ENCODE peak calls at places on chromosomes 4 and X, in four cellular contexts. One of them, this sample, is unnamed.
A peak's percentile ranks its signal among the peaks of the same experiment; 100 is the strongest.

GRCh38 chr4:38529189-38530115 is 134.5 kb upstream of the KLF3 start:
- DNase-seq in substantia nigra: peak; percentile 18
- DNase-seq in NCI-H345: peak; percentile 65
- DNase-seq in SK-MEL-5: no peak
- DNase-seq in this sample: peak; percentile 15

GRCh38 chrX:119266364-119266995 is 30.4 kb downstream of the PGRMC1 start:
- DNase-seq in substantia nigra: no peak
- DNase-seq in NCI-H345: no peak
- DNase-seq in SK-MEL-5: peak; percentile 34
- DNase-seq in this sample: peak; percentile 8

GRCh38 chr4:94650129-94650495 is 107.6 kb upstream of the BMPR1B start:
- DNase-seq in substantia nigra: no peak
- DNase-seq in NCI-H345: no peak
- DNase-seq in SK-MEL-5: no peak
- DNase-seq in this sample: no peak

GRCh38 chrX:139826065-139827044 is 106.5 kb downstream of the ATP11C start:
- DNase-seq in substantia nigra: no peak
- DNase-seq in NCI-H345: no peak
- DNase-seq in SK-MEL-5: no peak
- DNase-seq in this sample: no peak

GRCh38 chr4:509374-509676 is 10.3 kb downstream of the PIGG start:
- DNase-seq in substantia nigra: no peak
- DNase-seq in NCI-H345: no peak
- DNase-seq in SK-MEL-5: no peak
- DNase-seq in this sample: no peak

GRCh38 chr4:80138556-80139538 is 58.5 kb upstream of the PRDM8 start:
- DNase-seq in substantia nigra: no peak
- DNase-seq in NCI-H345: no peak
- DNase-seq in SK-MEL-5: no peak
- DNase-seq in this sample: no peak

GRCh38 chr4:688695-689497 is at the start of gene SLC49A3:
- DNase-seq in substantia nigra: no peak
- DNase-seq in NCI-H345: no peak
- DNase-seq in SK-MEL-5: no peak
- DNase-seq in this sample: peak; percentile 71

GRCh38 chrX:7147431-7147977 is at the start of gene STS:
- DNase-seq in substantia nigra: peak; percentile 70
- DNase-seq in NCI-H345: peak; percentile 40
- DNase-seq in SK-MEL-5: peak; percentile 24
- DNase-seq in this sample: peak; percentile 46

GRCh38 chr4:24582235-24582863 is 2.0 kb downstream of the DHX15 start:
- DNase-seq in substantia nigra: no peak
- DNase-seq in NCI-H345: no peak
- DNase-seq in SK-MEL-5: peak; percentile 16
- DNase-seq in this sample: peak; percentile 25

GRCh38 chr4:41496980-41497379 is 41.0 kb upstream of the LIMCH1 start:
- DNase-seq in substantia nigra: no peak
- DNase-seq in NCI-H345: no peak
- DNase-seq in SK-MEL-5: no peak
- DNase-seq in this sample: no peak

GRCh38 chr4:155179216-155179615 is 29.2 kb upstream of the NPY2R start:
- DNase-seq in substantia nigra: no peak
- DNase-seq in NCI-H345: no peak
- DNase-seq in SK-MEL-5: no peak
- DNase-seq in this sample: no peak

GRCh38 chr4:168654206-168655174 is 157.6 kb downstream of the PALLD start:
- DNase-seq in substantia nigra: no peak
- DNase-seq in NCI-H345: no peak
- DNase-seq in SK-MEL-5: peak; percentile 45
- DNase-seq in this sample: no peak

GRCh38 chr4:121358473-121358872 is 22.3 kb downstream of the QRFPR start:
- DNase-seq in substantia nigra: no peak
- DNase-seq in NCI-H345: no peak
- DNase-seq in SK-MEL-5: no peak
- DNase-seq in this sample: no peak

GRCh38 chr4:121736735-121737351 is 28.1 kb downstream of the SMIM43 start:
- DNase-seq in substantia nigra: no peak
- DNase-seq in NCI-H345: peak; percentile 9
- DNase-seq in SK-MEL-5: peak; percentile 74
- DNase-seq in this sample: peak; percentile 50

GRCh38 chrX:40439625-40440532 is 140.9 kb upstream of the ATP6AP2 start:
- DNase-seq in substantia nigra: no peak
- DNase-seq in NCI-H345: no peak
- DNase-seq in SK-MEL-5: no peak
- DNase-seq in this sample: peak; percentile 14

GRCh38 chr4:180462116-180462515 is 1781.1 kb upstream of the TENM3 start:
- DNase-seq in substantia nigra: no peak
- DNase-seq in NCI-H345: no peak
- DNase-seq in SK-MEL-5: no peak
- DNase-seq in this sample: no peak

GRCh38 chr4:16196482-16197393 is 29.5 kb downstream of the TAPT1 start:
- DNase-seq in substantia nigra: no peak
- DNase-seq in NCI-H345: peak; percentile 14
- DNase-seq in SK-MEL-5: peak; percentile 87
- DNase-seq in this sample: peak; percentile 90

GRCh38 chrX:21758488-21758887 is 572 bp upstream of the SMPX start:
- DNase-seq in substantia nigra: no peak
- DNase-seq in NCI-H345: no peak
- DNase-seq in SK-MEL-5: peak; percentile 15
- DNase-seq in this sample: no peak

GRCh38 chr4:186770446-186771175 is 47.0 kb upstream of the FAT1 start:
- DNase-seq in substantia nigra: no peak
- DNase-seq in NCI-H345: no peak
- DNase-seq in SK-MEL-5: no peak
- DNase-seq in this sample: no peak

GRCh38 chrX:76605390-76605789 is 177.9 kb downstream of the MAGEE1 start:
- DNase-seq in substantia nigra: no peak
- DNase-seq in NCI-H345: no peak
- DNase-seq in SK-MEL-5: no peak
- DNase-seq in this sample: no peak

GRCh38 chr4:99507762-99508161 is 3.1 kb upstream of the C4orf17 start:
- DNase-seq in substantia nigra: no peak
- DNase-seq in NCI-H345: no peak
- DNase-seq in SK-MEL-5: no peak
- DNase-seq in this sample: peak; percentile 51

GRCh38 chr4:152480901-152481300 is 55.0 kb downstream of the FBXW7 start:
- DNase-seq in substantia nigra: no peak
- DNase-seq in NCI-H345: no peak
- DNase-seq in SK-MEL-5: no peak
- DNase-seq in this sample: no peak

GRCh38 chr4:132124624-132124974 is 1024.5 kb upstream of the PCDH10 start:
- DNase-seq in substantia nigra: no peak
- DNase-seq in NCI-H345: no peak
- DNase-seq in SK-MEL-5: no peak
- DNase-seq in this sample: no peak

GRCh38 chrX:105821471-105822081 is 763 bp upstream of the NRK start:
- DNase-seq in substantia nigra: no peak
- DNase-seq in NCI-H345: no peak
- DNase-seq in SK-MEL-5: no peak
- DNase-seq in this sample: peak; percentile 86

GRCh38 chr4:148302416-148302815 is 139.8 kb downstream of the NR3C2 start:
- DNase-seq in substantia nigra: no peak
- DNase-seq in NCI-H345: no peak
- DNase-seq in SK-MEL-5: no peak
- DNase-seq in this sample: no peak